ENCODE peak calls at places on chromosomes 2 and 18, in four cellular contexts. Z, S, U and G are unnamed samples.

GRCh38 chr2:191922736-191923651 is 76.1 kb upstream of the CAVIN2 start:
- DNase-seq in Z (no peak), S (no peak), U (no peak), G (peak; percentile 82)

GRCh38 chr18:34219651-34220050 is 5.1 kb downstream of the NOL4 start:
- DNase-seq in Z (no peak), S (no peak), U (no peak), G (no peak)

GRCh38 chr2:96103388-96103705 is 13.0 kb downstream of the ADRA2B start:
- DNase-seq in Z (no peak), S (no peak), U (no peak), G (no peak)

GRCh38 chr2:119753041-119753929 is 6.4 kb upstream of the PTPN4 start:
- DNase-seq in Z (no peak), S (peak; percentile 41), U (no peak), G (no peak)

GRCh38 chr2:43038034-43038719 is 188.2 kb downstream of the ZFP36L2 start:
- DNase-seq in Z (no peak), S (no peak), U (no peak), G (no peak)

GRCh38 chr2:120741514-120742448 is 6.1 kb downstream of the GLI2 start:
- DNase-seq in Z (no peak), S (no peak), U (no peak), G (no peak)

GRCh38 chr2:96852667-96853066 is 5.1 kb downstream of the ANKRD39 start:
- DNase-seq in Z (no peak), S (no peak), U (no peak), G (no peak)

GRCh38 chr2:10646153-10646552 is 43.6 kb downstream of the NOL10 start:
- DNase-seq in Z (no peak), S (no peak), U (no peak), G (no peak)

GRCh38 chr2:207107551-207107950 is 58.2 kb downstream of the KLF7 start:
- DNase-seq in Z (no peak), S (no peak), U (no peak), G (no peak)

GRCh38 chr18:57586243-57587049 is at the start of gene FECH:
- DNase-seq in Z (peak; percentile 78), S (peak; percentile 12), U (no peak), G (no peak)

GRCh38 chr18:49949991-49950395 is 136.7 kb upstream of the ACAA2 start:
- DNase-seq in Z (no peak), S (no peak), U (no peak), G (no peak)

GRCh38 chr2:64165696-64166095 is 21.5 kb upstream of the PELI1 start:
- DNase-seq in Z (no peak), S (no peak), U (no peak), G (no peak)

GRCh38 chr2:102350118-102350793 is 5.3 kb upstream of the IL18R1 start:
- DNase-seq in Z (no peak), S (no peak), U (no peak), G (no peak)
- H2AFZ ChIP-seq in Z (peak overlapping the region; percentile 42), S (no peak overlapping the region), U (no peak overlapping the region), G (no peak overlapping the region)

GRCh38 chr18:52694804-52695203 is 354.8 kb downstream of the DCC start:
- DNase-seq in Z (no peak), S (no peak), U (no peak), G (no peak)
- TF ChIP-seq EGR1 in Z (no peak), S (no peak), U (no peak), G (no peak)

GRCh38 chr2:170815746-170816498 is 765 bp upstream of the GAD1 start:
- DNase-seq in Z (peak; percentile 86), S (peak; percentile 57), U (no peak), G (no peak)
- H2AFZ ChIP-seq in Z (peak overlapping the region; percentile 91), S (peak overlapping the region; percentile 99), U (no peak overlapping the region), G (peak overlapping the region; percentile 58)

DNA sequence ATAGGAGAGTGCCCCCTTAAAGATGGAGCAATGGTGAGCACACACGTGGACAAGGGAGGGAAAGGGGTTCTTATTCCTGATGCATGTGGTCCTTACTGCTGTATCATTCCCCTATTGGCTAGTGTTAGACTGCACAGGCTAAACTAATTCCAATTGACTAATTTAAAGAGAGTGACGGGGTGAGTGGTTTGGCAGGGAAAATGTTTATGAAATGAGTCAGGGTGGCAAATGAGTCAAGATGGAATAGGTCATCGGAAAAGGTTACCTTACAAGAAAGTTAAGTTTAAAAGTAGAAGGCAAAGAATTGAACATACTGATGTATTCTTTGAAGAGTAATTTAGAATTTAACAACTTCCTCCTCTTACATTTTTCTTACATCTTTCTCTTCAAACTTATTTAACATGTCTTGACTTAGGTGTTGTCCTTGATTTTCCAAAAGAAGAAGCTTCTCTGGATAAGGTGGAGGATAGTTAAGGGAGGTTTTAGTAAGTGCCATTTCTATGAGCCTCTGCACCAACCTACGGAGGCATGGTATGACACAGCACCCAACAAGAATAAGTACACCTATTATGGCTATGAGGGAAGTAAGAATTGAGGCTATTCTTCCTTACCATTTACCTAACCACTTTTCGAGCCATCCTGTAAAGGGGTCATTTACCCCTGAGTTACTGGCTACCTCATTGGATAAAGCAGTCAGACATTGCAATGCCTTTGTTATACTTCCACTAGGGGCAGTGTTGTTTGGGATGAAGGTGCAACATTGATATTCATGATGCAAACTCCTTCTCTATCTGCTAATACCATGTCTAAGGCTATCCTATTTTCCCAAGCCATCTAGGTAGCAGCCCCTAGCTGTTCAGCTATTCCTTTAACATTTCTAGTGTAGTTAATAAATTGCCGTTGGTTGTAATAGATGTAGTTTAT is 1345.8 kb upstream of the LRRTM1 start:
- DNase-seq in Z (no peak), S (peak; percentile 79), U (no peak), G (no peak)
- TF ChIP-seq EGR1 in Z (no peak), S (no peak), U (no peak), G (no peak)